ENCODE peak calls at places on chromosomes 6 and 20, in five cellular contexts. R, H, X, J and Q are unnamed samples.

GRCh38 chr6:49464691-49465090 is 1.5 kb downstream of the CENPQ start:
- DNase-seq in R (no peak), H (no peak), X (no peak), J (no peak), Q (no peak)

GRCh38 chr6:38773338-38773737 is 58.2 kb downstream of the DNAH8 start:
- DNase-seq in R (no peak), H (no peak), X (no peak), J (no peak), Q (peak)

GRCh38 chr6:159578629-159579028 is 114.4 kb downstream of the SOD2 start:
- DNase-seq in R (no peak), H (no peak), X (no peak), J (peak), Q (no peak)

GRCh38 chr6:105817370-105817769 is 268.8 kb upstream of the PRDM1 start:
- DNase-seq in R (no peak), H (no peak), X (no peak), J (no peak), Q (no peak)

GRCh38 chr6:116410945-116411623 is 40.3 kb downstream of the DSE start:
- DNase-seq in R (no peak), H (no peak), X (no peak), J (no peak), Q (no peak)

GRCh38 chr6:112203577-112204349 is 50.6 kb downstream of the LAMA4 start:
- DNase-seq in R (no peak), H (no peak), X (no peak), J (peak), Q (no peak)

GRCh38 chr6:84026721-84027164 is 6.8 kb upstream of the MRAP2 start:
- DNase-seq in R (no peak), H (no peak), X (no peak), J (no peak), Q (no peak)

GRCh38 chr20:25508083-25508770 is 77.1 kb downstream of the NINL start:
- DNase-seq in R (no peak), H (peak), X (no peak), J (peak), Q (no peak)

GRCh38 chr6:138157986-138158638 is 3.6 kb upstream of the ARFGEF3 start:
- DNase-seq in R (no peak), H (no peak), X (no peak), J (no peak), Q (no peak)

GRCh38 chr6:32944265-32944664 is 3.4 kb upstream of the HLA-DMB start:
- DNase-seq in R (peak), H (no peak), X (no peak), J (no peak), Q (peak)

GRCh38 chr6:90297866-90298381 is 1.3 kb upstream of the BACH2 start:
- DNase-seq in R (no peak), H (peak), X (no peak), J (no peak), Q (no peak)
- H3K4me3 ChIP-seq in R (no peak), H (no peak), X (no peak), J (no peak), Q (no peak)

DNA sequence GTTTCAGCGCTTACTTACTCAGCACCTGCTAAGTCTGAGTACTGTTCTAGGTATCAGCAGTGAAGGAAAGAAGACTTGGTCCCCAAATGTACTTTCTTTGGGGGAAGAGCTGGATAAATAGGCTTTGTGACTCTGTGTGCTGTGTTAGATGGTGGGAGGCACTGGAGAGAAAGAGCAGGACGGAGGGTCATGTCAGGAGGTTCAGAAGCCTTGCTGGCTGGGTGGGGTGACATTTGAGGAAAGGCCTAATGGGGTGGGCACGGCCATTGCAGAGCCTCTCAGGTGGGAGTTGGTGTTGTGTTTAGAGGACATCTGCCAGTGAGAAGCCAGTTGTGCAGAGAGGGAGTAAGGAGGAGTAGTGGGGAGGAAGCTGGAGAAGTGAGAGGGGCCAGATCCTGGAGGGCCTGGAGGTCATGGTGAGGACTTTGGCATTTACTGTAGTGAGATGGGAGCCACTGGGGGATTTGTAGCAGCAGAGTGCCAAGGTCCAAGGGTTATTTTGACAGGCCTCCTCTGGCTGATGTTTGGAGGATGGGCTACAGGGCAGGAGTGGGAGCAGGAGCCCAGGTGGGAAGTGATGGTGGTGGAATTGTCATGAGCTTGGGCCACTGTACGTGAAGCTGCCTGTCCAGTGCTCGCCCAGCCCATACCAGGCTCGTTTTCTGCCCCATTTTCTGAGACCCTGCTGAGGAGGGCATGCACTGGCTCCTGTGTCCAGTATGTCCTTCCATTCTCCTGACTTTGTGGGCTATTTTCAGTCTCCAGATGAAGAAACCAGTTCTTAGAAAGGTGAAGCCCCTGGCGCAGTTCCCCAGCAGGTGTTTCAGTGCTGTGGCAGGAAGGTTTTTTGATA is 886 bp downstream of the SDCBP2 start:
- DNase-seq in R (no peak), H (no peak), X (peak), J (no peak), Q (no peak)
- H3K4me3 ChIP-seq in R (no peak), H (no peak), X (no peak), J (no peak), Q (no peak)

GRCh38 chr6:131182991-131183425 is 47.7 kb downstream of the AKAP7 start:
- DNase-seq in R (peak), H (no peak), X (no peak), J (peak), Q (peak)

GRCh38 chr6:131177996-131178395 is 42.7 kb downstream of the AKAP7 start:
- DNase-seq in R (no peak), H (no peak), X (no peak), J (no peak), Q (no peak)

DNA sequence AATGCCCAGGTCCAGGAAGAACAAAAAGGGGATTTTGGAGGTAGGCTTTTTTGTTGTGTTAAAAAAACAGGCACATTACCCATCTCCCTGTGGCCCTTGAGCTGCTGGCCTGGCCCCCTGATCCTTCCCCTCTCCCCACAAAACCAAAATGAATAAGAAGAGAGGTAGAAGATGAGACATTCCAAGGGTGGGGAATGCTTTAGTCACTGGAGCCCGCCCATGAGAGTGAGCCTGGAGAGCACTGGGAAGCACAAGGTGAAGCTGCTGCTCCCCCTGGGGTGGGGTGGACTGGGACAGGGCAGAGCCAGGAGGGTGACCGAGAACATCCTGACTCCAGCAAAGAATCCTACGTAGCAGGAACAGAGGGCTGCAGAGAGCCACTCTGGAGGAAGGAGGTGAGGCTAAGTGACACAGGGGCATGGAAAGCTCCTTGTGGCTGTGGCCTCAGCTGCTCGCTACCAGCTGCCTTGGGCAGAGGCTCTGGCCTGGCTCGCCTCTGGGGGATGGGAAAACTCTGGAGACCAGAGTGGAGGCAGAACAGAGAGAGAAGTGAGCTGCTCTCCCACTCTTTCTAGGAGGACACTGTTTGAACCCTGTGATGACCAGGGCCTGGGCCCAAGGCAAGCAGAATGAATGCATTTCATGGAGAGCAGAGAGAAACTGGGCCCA is 48.3 kb downstream of the AKAP7 start:
- DNase-seq in R (no peak), H (no peak), X (no peak), J (no peak), Q (no peak)
- H3K4me3 ChIP-seq in R (no peak), H (no peak), X (no peak), J (no peak), Q (no peak)

GRCh38 chr20:32110727-32111126 is 1.2 kb downstream of the TM9SF4 start:
- DNase-seq in R (no peak), H (no peak), X (no peak), J (no peak), Q (no peak)
- H3K4me3 ChIP-seq in R (peak), H (peak), X (peak), J (peak), Q (peak)

GRCh38 chr6:100466410-100467143 is 1.9 kb upstream of the SIM1 start:
- DNase-seq in R (no peak), H (no peak), X (no peak), J (no peak), Q (no peak)
- H3K4me3 ChIP-seq in R (no peak), H (no peak), X (no peak), J (no peak), Q (no peak)

GRCh38 chr20:21513881-21514540 is at the start of gene NKX2-2:
- DNase-seq in R (no peak), H (no peak), X (no peak), J (no peak), Q (no peak)
- H3K4me3 ChIP-seq in R (no peak), H (peak), X (peak), J (peak), Q (peak)

DNA sequence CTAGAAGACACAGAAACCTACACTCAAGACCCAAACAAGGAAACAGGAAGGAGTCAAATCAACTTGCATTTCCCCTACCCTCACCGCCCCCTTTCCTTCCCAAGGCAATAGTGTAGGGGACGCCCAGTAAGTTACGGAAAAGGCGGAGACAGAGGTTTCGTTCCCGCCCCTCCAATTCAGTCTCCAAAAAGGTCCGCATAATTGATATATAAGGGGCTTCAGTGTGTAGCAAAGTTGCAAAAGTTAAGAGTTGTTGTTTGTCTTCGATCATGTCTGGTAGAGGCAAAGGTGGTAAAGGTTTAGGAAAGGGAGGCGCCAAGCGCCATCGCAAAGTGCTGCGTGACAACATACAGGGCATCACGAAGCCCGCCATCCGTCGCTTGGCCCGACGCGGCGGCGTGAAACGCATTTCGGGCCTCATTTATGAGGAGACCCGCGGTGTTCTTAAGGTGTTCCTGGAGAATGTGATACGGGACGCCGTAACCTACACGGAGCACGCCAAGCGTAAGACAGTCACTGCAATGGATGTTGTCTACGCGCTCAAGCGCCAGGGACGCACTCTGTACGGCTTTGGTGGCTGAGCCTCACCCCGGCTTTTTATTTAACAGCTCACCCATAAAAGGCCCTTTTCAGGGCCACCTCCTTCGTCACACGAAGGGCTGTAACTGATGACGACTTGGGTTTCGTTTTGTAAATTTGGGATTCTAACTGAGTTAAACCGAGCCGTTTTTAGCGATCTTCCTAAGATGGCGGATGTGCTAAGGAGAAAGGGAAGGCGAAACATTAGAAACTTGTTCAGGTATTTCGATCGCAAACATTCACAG is 124.6 kb upstream of the BTN3A2 start:
- DNase-seq in R (peak), H (no peak), X (no peak), J (no peak), Q (peak)
- H3K4me3 ChIP-seq in R (peak), H (peak), X (no peak), J (no peak), Q (peak)

DNA sequence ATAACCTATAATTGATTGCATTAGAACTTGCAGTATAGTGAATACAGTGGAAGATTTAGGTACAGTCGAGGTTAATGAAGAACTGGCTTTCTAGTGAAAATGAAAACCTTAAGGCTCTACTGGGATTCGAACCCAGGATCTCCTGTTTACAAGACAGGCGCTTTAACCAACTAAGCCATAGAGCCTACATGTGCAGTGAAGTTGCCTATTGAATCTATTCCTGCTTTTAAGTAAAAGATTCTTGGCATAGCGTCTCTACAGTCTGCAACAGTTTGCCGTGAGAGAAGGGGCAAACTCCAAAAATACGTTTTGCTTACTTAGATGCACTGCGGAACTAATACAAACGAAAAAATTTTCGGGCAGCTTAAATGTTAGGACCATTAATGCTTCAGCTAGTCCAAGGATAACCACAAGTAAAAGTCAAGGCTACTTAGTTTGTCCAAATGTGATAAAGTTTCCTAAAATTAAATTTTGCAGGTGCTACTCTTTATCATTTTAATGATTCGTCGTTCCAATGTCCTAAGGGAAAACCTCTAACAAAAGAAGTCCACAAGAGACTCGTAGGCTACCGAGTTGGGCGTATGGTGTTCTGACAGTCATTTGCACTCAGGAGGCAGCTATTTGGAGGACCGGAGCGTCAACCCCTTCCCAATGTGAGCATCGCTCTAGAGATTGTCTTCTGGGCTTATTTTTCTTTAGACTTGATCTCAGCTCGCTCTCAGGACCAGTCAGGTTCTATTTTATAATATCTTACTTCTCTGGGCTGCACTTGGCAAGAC is 31.3 kb upstream of the ZSCAN23 start:
- DNase-seq in R (no peak), H (no peak), X (no peak), J (peak), Q (peak)
- H3K4me3 ChIP-seq in R (peak), H (peak), X (no peak), J (peak), Q (peak)

DNA sequence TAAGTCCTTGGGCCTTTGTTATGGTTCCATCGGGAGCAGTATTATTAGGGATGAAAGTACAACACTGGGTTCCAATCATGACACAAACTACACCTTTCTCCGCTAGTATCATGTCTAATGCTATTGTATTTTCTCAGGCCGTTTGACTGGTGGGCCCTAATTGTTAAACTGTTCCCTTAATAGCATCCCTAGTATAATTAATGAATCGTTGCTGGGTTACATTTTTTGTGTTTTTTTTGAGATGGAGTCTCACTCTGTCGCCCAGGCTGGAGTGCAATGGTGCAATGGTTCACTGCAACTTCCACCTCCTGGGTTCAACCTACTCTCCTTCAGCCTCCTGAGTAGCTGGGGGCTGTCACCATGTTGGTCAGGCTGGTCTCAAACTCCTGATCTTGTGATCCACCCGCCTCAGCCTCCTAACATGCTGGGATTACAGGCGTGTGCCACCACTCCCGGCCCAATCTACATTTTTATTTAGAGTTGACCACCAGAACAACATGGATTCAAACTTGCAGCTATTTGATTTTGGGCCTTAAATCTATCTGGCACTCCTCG is 4.1 kb upstream of the ZNFX1 start:
- DNase-seq in R (no peak), H (no peak), X (no peak), J (no peak), Q (no peak)
- H3K4me3 ChIP-seq in R (peak), H (no peak), X (no peak), J (peak), Q (no peak)

GRCh38 chr6:99614430-99615161 is 8.0 kb downstream of the PRDM13 start:
- DNase-seq in R (no peak), H (no peak), X (no peak), J (peak), Q (no peak)

GRCh38 chr6:99612551-99613397 is 6.1 kb downstream of the PRDM13 start:
- DNase-seq in R (no peak), H (no peak), X (no peak), J (no peak), Q (no peak)

GRCh38 chr6:99611148-99611547 is 4.5 kb downstream of the PRDM13 start:
- DNase-seq in R (no peak), H (no peak), X (no peak), J (no peak), Q (peak)

GRCh38 chr6:99613705-99614429 is 7.2 kb downstream of the PRDM13 start:
- DNase-seq in R (no peak), H (no peak), X (no peak), J (peak), Q (no peak)

DNA sequence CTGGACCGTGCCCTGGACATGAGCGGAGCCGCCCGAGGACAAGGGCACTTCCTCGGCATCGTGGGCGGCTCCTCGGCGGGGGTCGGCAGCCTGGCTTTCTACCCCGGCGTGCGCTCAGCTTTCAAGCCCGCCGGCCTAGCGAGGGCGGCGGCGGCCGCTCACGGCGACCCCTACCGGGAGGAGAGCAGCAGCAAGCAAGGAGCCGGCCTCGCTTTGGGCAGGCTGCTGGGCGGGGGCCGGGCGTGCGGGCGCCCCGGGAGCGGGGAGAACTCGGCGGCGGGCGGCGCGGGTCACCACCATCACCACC is 6.7 kb downstream of the PRDM13 start:
- DNase-seq in R (no peak), H (peak), X (no peak), J (peak), Q (no peak)
- H3K4me3 ChIP-seq in R (no peak), H (peak), X (peak), J (peak), Q (no peak)